ENCODE peak calls at places on chromosomes 11 and 22, in nine cellular contexts. Z is mammary epithelial cell, V is epithelial cell of esophagus, D is psoas muscle, F is mucosa of descending colon, N is mesendoderm, H is fibroblast of pulmonary artery, Y is foreskin fibroblast, T is tibial artery. J is an unnamed sample.

GRCh38 chr11:76661835-76662434 is 8.6 kb downstream of the LRRC32 start:
- DNase-seq in F (no peak), H (no peak), D (no peak), T (peak), N (no peak), Y (no peak), Z (no peak), V (no peak), J (no peak)

GRCh38 chr11:72570893-72571741 is 103.1 kb downstream of the PDE2A start:
- DNase-seq in H (no peak), V (no peak), N (no peak), T (peak), Y (no peak), Z (no peak), D (no peak), F (no peak), J (no peak)

GRCh38 chr22:42892571-42893316 is 35.7 kb upstream of the ARFGAP3 start:
- DNase-seq in D (no peak), H (no peak), V (no peak), T (no peak), Z (peak), F (no peak), N (no peak), Y (no peak), J (no peak)

GRCh38 chr22:45742866-45743450 is 71.3 kb downstream of the ATXN10 start:
- DNase-seq in F (no peak), H (peak), Y (peak), Z (peak), V (peak), N (no peak), D (peak), T (peak), J (no peak)

GRCh38 chr11:12938590-12939247 is 70.4 kb upstream of the RASSF10 start:
- DNase-seq in T (no peak), Z (no peak), H (no peak), D (no peak), N (no peak), V (no peak), F (no peak), Y (peak), J (no peak)

GRCh38 chr11:65504671-65505433 is 6.0 kb downstream of the MALAT1 start:
- DNase-seq in T (no peak), H (peak), V (peak), D (no peak), Y (peak), N (peak), F (peak), Z (no peak), J (no peak)

GRCh38 chr11:2300290-2300935 is 1.3 kb downstream of the C11orf21 start:
- DNase-seq in V (no peak), Y (no peak), D (peak), T (no peak), F (no peak), N (no peak), Z (no peak), H (no peak), J (no peak)

GRCh38 chr22:39905686-39906085 is 4.8 kb downstream of the GRAP2 start:
- DNase-seq in D (no peak), H (no peak), Z (no peak), Y (no peak), N (no peak), T (no peak), V (no peak), F (no peak), J (no peak)

GRCh38 chr11:85809191-85809590 is 1.8 kb downstream of the SYTL2 start:
- DNase-seq in H (no peak), D (no peak), T (no peak), F (no peak), Y (no peak), N (no peak), V (no peak), Z (no peak), J (no peak)

GRCh38 chr11:85810521-85810870 is 445 bp downstream of the SYTL2 start:
- DNase-seq in V (no peak), Z (no peak), Y (no peak), H (no peak), N (peak), D (no peak), F (peak), T (no peak), J (no peak)

GRCh38 chr11:85811624-85812023 is 683 bp upstream of the SYTL2 start:
- DNase-seq in Y (no peak), V (no peak), T (no peak), Z (no peak), H (no peak), N (no peak), F (peak), D (no peak), J (no peak)

GRCh38 chr11:85810871-85811611 is at the start of gene SYTL2:
- DNase-seq in H (peak), T (peak), Y (peak), N (peak), D (peak), F (peak), Z (peak), V (peak), J (no peak)

DNA sequence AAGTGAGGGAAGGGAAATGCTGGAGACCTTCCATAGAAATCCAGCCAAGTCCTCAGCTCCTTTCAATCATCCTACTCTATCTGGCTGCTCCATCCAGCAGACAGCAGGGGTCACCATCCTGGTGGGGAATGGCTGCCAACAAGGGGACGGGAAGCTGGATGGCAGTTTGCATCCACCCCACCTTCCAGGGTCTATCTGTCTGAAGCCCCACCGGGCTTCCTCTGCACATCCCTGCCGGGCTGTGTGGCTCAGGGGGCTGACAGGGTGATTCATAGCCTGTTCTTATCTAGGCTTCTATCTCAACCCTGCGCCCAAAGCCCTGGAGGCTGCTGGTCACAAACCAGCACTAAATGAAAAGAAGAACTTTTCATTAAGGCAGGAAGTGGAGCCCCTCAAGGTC is 1.1 kb downstream of the SYTL2 start:
- DNase-seq in Z (no peak), N (peak), D (no peak), H (no peak), F (peak), V (no peak), T (no peak), Y (peak), J (no peak)
- H3K4me3 ChIP-seq in Z (peak), N (no peak), D (peak), H (no peak), F (peak), V (no peak), T (peak), Y (peak), J (peak)

GRCh38 chr22:21003782-21004181 is 1.9 kb upstream of the THAP7 start:
- DNase-seq in H (no peak), F (no peak), Z (no peak), D (no peak), V (no peak), T (no peak), N (no peak), Y (no peak), J (no peak)
- H3K4me3 ChIP-seq in H (no peak), F (no peak), Z (no peak), D (peak), V (no peak), T (no peak), N (no peak), Y (peak), J (no peak)

GRCh38 chr11:58927393-58928081 is 11.8 kb upstream of the GLYATL1 start:
- DNase-seq in H (peak), T (no peak), N (peak), Y (peak), Z (no peak), V (no peak), F (peak), D (no peak), J (no peak)
- H3K4me3 ChIP-seq in H (no peak), T (no peak), N (peak), Y (no peak), Z (no peak), V (no peak), F (no peak), D (no peak), J (no peak)

DNA sequence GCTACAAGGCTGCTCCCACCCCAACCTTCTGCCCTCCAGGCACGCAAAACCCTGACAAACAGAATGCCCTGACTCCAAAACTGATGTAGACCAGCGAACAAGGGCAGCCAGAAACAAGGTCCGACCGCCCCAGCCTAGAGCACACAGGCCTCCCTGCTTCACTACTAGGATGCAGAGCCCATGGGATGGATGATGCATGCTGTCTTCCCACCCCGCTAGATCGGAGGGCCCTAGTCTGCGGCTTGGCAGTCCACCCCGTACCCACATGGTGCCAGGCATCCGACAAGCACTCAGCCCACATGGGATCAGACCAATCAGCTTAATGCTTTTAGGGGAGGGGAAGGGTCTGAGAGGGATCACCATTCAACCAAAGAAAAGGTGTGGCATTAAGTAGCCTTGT is 30.6 kb downstream of the PISD start:
- DNase-seq in F (peak), Z (no peak), V (no peak), D (no peak), T (no peak), N (no peak), Y (peak), H (no peak), J (no peak)
- H3K4me3 ChIP-seq in F (no peak), Z (no peak), V (peak), D (peak), T (peak), N (no peak), Y (peak), H (peak), J (peak)

GRCh38 chr11:97072420-97072819 is 682.6 kb downstream of the JRKL start:
- DNase-seq in V (no peak), F (no peak), H (no peak), Z (no peak), D (no peak), Y (no peak), T (no peak), N (no peak), J (no peak)
- H3K4me3 ChIP-seq in V (no peak), F (no peak), H (no peak), Z (no peak), D (no peak), Y (no peak), T (no peak), N (no peak), J (no peak)

GRCh38 chr11:47967577-47968230 is 12.7 kb upstream of the PTPRJ start:
- DNase-seq in D (no peak), V (no peak), F (no peak), N (peak), T (no peak), H (no peak), Y (no peak), Z (no peak), J (no peak)
- H3K4me3 ChIP-seq in D (no peak), V (no peak), F (no peak), N (no peak), T (no peak), H (no peak), Y (no peak), Z (no peak), J (no peak)

GRCh38 chr11:69053546-69054396 is 5.0 kb downstream of the TPCN2 start:
- DNase-seq in V (no peak), N (no peak), Y (no peak), D (no peak), Z (no peak), T (no peak), F (no peak), H (no peak), J (no peak)
- H3K4me3 ChIP-seq in V (no peak), N (no peak), Y (no peak), D (no peak), Z (no peak), T (no peak), F (no peak), H (no peak), J (no peak)

GRCh38 chr22:49962751-49963646 is 2.4 kb downstream of the PIM3 start:
- DNase-seq in Y (no peak), T (peak), H (no peak), F (peak), Z (no peak), V (no peak), N (no peak), D (peak), J (no peak)
- H3K4me3 ChIP-seq in Y (peak), T (peak), H (peak), F (peak), Z (peak), V (peak), N (no peak), D (peak), J (peak)

DNA sequence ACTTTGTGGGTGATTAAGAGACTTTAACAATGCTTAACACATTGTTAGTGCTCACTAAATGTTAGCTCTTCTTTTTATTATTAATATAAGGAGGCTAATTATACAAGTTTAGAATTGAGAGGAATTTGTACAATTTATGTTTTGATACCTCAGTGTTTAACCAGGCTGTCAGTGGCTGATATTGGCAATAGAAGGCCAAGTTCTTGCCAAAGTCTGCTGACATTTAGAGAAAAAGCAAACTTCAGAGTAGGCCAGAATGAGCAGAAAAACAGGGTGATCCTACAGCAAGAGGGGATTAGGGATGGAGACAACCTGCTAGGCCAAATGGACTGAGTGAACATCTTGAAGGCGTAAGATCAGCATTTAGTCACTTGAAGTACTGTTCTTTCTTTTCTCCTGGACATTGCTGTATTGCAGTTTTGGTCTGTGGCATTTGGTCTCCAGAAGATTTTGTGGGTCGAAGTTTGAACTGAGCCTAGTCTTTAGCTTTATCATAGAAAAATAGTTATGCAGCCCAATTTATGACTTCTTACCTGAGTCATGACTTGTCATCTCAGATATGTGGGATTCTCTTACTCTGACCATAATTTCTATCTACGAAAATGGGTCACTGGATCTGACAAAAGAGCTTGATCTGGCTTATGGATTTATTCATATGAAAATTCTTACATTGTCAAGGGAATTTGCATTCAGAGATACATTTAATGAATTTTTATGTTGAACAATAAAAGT is 9.0 kb downstream of the TRIM44 start:
- DNase-seq in N (no peak), F (no peak), Z (no peak), D (no peak), V (no peak), H (no peak), Y (no peak), T (no peak), J (no peak)
- H3K4me3 ChIP-seq in N (no peak), F (no peak), Z (no peak), D (no peak), V (no peak), H (no peak), Y (no peak), T (no peak), J (no peak)